ENCODE peak calls at places on chromosomes 12 and 14, in four cellular contexts. F is mesendoderm, I is IMR-90, Z is H1. D is an unnamed sample.

GRCh38 chr12:116803018-116803736 is 65.1 kb downstream of the RNFT2 start:
- DNase-seq in F (no peak), I (no peak), Z (no peak), D (no peak)

GRCh38 chr14:67332468-67332867 is 27.1 kb downstream of the ATP6V1D start:
- DNase-seq in I (peak), Z (no peak), F (peak), D (no peak)

GRCh38 chr14:82855912-82856381 is 1322.3 kb upstream of the SEL1L start:
- DNase-seq in F (peak), I (peak), Z (no peak), D (no peak)

GRCh38 chr14:105733081-105734065 is 207.0 kb downstream of the TMEM121 start:
- DNase-seq in Z (no peak), I (no peak), F (no peak), D (no peak)

GRCh38 chr14:89543420-89543790 is 126.4 kb upstream of the FOXN3 start:
- DNase-seq in F (no peak), Z (no peak), I (no peak), D (no peak)

GRCh38 chr14:76761198-76761848 is at the start of gene VASH1:
- DNase-seq in Z (peak), I (peak), F (peak), D (peak)

GRCh38 chr12:109612975-109613502 is 39.4 kb downstream of the MVK start:
- DNase-seq in F (peak), Z (no peak), I (peak), D (no peak)

GRCh38 chr14:58476320-58476719 is 48.8 kb downstream of the KIAA0586 start:
- DNase-seq in Z (no peak), I (no peak), F (no peak), D (no peak)

GRCh38 chr14:24211311-24211710 is 2.0 kb downstream of the CHMP4A start:
- DNase-seq in Z (no peak), I (no peak), F (no peak), D (no peak)

GRCh38 chr14:24206260-24207103 is 986 bp downstream of the TSSK4 start:
- DNase-seq in I (no peak), F (no peak), Z (no peak), D (no peak)

GRCh38 chr14:24204163-24205146 is 1.0 kb upstream of the TSSK4 start:
- DNase-seq in F (no peak), Z (no peak), I (no peak), D (no peak)

GRCh38 chr14:24207104-24207543 is 1.6 kb downstream of the TSSK4 start:
- DNase-seq in F (no peak), Z (no peak), I (no peak), D (no peak)

GRCh38 chr14:24207625-24208024 is 2.1 kb downstream of the TSSK4 start:
- DNase-seq in F (no peak), Z (no peak), I (no peak), D (no peak)
- H3K56ac ChIP-seq in F (no peak), Z (no peak), I (no peak), D (no peak)

GRCh38 chr14:100396266-100396795 is 73.2 kb downstream of the SLC25A47 start:
- DNase-seq in Z (no peak), I (no peak), F (no peak), D (no peak)

GRCh38 chr14:100392266-100392850 is 69.2 kb downstream of the SLC25A47 start:
- DNase-seq in Z (no peak), F (no peak), I (peak), D (no peak)

GRCh38 chr14:100393906-100394732 is 71.0 kb downstream of the SLC25A47 start:
- DNase-seq in F (peak), Z (no peak), I (no peak), D (no peak)

GRCh38 chr14:100393362-100393761 is 70.2 kb downstream of the SLC25A47 start:
- DNase-seq in Z (no peak), F (peak), I (no peak), D (no peak)

DNA sequence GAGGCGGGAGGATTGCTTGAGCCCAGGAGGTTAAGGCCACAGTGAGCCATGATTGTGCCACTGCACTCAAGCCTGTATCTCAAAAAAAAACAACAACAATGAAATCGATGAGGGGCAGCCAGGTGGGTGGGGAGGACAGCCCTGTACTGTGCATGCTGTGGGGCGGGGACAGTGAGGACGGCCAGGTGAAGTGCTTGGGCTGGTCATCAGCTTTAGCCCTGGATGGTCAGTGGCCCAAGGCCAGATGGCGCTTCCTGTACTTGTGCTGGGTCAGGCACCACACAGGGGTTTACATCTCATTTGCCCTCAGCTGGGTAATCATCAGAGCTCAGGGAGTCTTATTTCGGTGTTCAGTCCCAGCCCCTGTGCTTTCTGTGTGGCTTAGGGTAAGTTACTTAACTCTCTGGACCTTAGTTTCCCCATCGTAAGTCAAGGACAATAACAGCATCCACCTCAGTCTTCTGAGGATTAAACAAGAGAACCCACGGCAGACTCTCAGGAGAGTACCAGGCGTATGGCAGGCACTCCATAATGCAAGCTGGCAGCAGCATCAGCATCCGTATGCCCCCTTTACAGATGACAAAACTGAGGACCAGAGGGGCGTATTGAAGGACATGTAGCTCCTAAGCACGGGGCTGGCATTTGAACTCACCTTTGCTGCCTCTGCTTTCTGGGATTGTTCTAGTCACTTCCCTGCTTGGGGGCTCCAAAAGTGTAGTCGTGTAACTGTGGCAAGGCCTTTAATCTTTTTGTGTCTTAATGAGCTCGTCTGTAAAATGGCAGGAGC is 71.9 kb downstream of the SLC25A47 start:
- DNase-seq in F (no peak), Z (no peak), I (no peak), D (no peak)
- H3K4ac ChIP-seq in F (no peak), Z (no peak), I (no peak), D (no peak)

GRCh38 chr12:105975351-105975750 is 163.4 kb downstream of the NUAK1 start:
- DNase-seq in I (no peak), Z (no peak), F (no peak), D (no peak)
- H3K56ac ChIP-seq in I (no peak), Z (no peak), F (no peak), D (no peak)

DNA sequence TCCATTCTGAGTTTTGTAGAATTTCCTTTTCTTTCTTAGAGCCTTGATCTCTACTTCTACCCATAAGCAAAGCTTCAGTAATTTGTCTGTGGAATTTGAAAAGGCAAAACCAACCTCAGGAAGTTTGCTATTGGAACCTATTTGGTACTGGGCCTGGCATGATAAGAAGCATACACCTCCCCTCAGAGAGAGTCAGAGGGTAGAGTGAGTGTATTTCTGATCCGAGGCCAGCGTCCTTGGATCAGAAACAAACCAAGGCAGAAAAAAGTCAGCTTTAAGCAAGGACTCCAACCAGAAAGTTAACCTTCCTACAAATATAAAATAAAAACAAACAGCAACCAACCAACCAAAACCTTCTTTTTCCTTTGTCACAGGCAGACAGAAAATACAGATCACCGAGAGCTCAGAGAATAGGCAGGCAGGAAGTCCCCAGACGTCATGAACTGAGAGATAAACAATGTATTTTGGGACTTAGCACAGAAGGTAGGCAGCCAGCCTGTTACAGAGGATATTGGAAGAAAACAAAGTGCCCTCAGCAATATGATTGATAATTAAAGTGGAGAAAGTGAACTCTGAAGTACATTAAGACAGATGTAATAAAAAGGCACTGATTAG is 141.5 kb downstream of the NEDD1 start:
- DNase-seq in Z (no peak), I (no peak), F (no peak), D (no peak)
- H3K4ac ChIP-seq in Z (no peak), I (no peak), F (no peak), D (no peak)

DNA sequence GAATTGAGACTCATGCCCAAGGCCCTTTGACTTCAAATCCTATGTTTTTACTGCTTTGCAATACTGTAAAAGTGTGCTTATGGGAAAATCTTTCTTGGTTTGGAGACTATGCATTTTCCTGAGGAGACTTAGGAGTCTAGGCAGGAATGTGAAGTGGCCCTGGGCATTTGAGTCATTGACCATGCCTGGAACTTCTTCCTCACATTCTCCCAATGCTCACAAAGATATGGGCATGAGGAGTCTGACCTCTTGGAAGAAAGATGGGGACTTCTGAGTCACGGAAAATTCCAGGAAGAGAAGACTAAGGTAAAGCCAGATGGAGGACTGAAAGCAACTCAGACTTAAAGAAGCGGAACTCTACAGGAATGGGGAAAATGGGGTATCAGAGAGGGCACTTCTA is 38.2 kb upstream of the ZNF641 start:
- DNase-seq in F (no peak), Z (no peak), I (peak), D (no peak)
- H3K56ac ChIP-seq in F (no peak), Z (no peak), I (no peak), D (no peak)

DNA sequence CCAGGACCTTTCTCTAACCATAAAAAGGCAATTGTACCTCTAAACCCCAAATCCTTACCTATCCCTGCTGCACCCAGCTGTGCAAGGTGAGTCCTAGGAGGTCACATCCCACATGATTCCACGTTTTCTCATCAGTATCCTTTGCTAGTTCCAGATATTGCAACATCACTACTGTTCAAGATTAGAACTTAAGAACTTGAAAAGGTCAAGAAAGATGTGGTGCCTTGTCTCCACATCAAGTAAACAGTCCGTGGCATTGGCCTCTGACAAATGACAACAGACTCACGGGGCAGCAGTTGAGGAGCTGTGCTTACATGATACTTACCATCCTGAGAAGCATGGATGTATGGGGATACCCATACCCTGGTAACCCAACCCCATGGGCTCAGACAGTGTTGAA is 178.8 kb upstream of the EEA1 start:
- DNase-seq in F (no peak), Z (no peak), I (no peak), D (no peak)
- H3K4ac ChIP-seq in F (no peak), Z (no peak), I (peak), D (no peak)